ENCODE peak calls at places on chromosomes 6 and 20, in eight cellular contexts. B is HT-29; K is D341Med; L is K562; R is stimulated activated CD4-positive, alpha-beta T cell treated with anti-CD3 and anti-CD28 coated beads, Interleukin-12 subunit alpha, Interleukin-12 subunit beta, amount 100 ng/mL, for 24 hours; J is GM20000; W is HT1080; O is posterior cingulate gyrus. X is an unnamed sample.

GRCh38 chr20:44200371-44200770 is 10.2 kb downstream of the OSER1 start:
- DNase-seq in B (no peak), K (no peak), L (no peak), R (no peak), J (no peak), W (no peak), O (no peak), X (no peak)

GRCh38 chr6:99189823-99190721 is 159.4 kb downstream of the FAXC start:
- DNase-seq in B (no peak), K (no peak), L (no peak), R (peak), J (peak), W (no peak), O (no peak), X (no peak)

GRCh38 chr20:49228676-49229075 is 9.5 kb downstream of the DDX27 start:
- DNase-seq in B (no peak), K (peak), L (no peak), R (no peak), J (no peak), W (no peak), O (no peak), X (no peak)

GRCh38 chr20:57450419-57450818 is 59.2 kb downstream of the RBM38 start:
- DNase-seq in B (peak), K (no peak), L (peak), R (no peak), J (peak), W (no peak), O (no peak), X (peak)

GRCh38 chr6:169791721-169792131 is 40.3 kb downstream of the ERMARD start:
- DNase-seq in B (no peak), K (no peak), L (no peak), R (no peak), J (no peak), W (no peak), O (no peak), X (no peak)

GRCh38 chr6:26336355-26337198 is 28.4 kb upstream of the BTN3A2 start:
- DNase-seq in B (no peak), K (no peak), L (peak), R (no peak), J (no peak), W (peak), O (no peak), X (no peak)

GRCh38 chr6:100979269-100979668 is 98.1 kb upstream of the ASCC3 start:
- DNase-seq in B (no peak), K (no peak), L (no peak), R (no peak), J (no peak), W (peak), O (no peak), X (no peak)

GRCh38 chr20:51467971-51468626 is 74.4 kb downstream of the NFATC2 start:
- DNase-seq in B (no peak), K (no peak), L (no peak), R (no peak), J (no peak), W (no peak), O (no peak), X (no peak)

GRCh38 chr6:26269406-26270120 is 95.4 kb upstream of the BTN3A2 start:
- DNase-seq in B (peak), K (no peak), L (no peak), R (no peak), J (no peak), W (no peak), O (no peak), X (no peak)

GRCh38 chr20:58233881-58234528 is 5.6 kb upstream of the ANKRD60 start:
- DNase-seq in B (peak), K (no peak), L (peak), R (peak), J (peak), W (no peak), O (no peak), X (no peak)

GRCh38 chr6:52577778-52578473 is 1.1 kb upstream of the TRAM2 start:
- DNase-seq in B (peak), K (no peak), L (no peak), R (no peak), J (no peak), W (no peak), O (no peak), X (no peak)

GRCh38 chr20:62349537-62350097 is 17.5 kb downstream of the LAMA5 start:
- DNase-seq in B (no peak), K (no peak), L (peak), R (no peak), J (no peak), W (no peak), O (no peak), X (no peak)

GRCh38 chr6:81831274-81831673 is 78.8 kb upstream of the TENT5A start:
- DNase-seq in B (peak), K (no peak), L (no peak), R (no peak), J (no peak), W (no peak), O (no peak), X (no peak)

X was measured in caudate nucleus.